ENCODE peak calls at places on chromosomes 16 and 17, in ten cellular contexts. M is left ventricle myocardium inferior, L is IMR-90, N is breast epithelium, R is AG04450, Y is body of pancreas, S is neural progenitor cell, Z is A549, I is HL-60, W is endothelial cell of umbilical vein. O is an unnamed sample.

GRCh38 chr16:16917201-16917600 is 538.3 kb downstream of the NPIPA7 start:
- DNase-seq in M (no peak), L (no peak), N (no peak), R (no peak), Y (no peak), S (no peak), Z (no peak), I (no peak), W (no peak), O (no peak)

GRCh38 chr17:3915642-3916012 is 638 bp downstream of the P2RX1 start:
- DNase-seq in M (no peak), L (no peak), N (no peak), R (no peak), Y (no peak), S (no peak), Z (no peak), I (no peak), W (no peak), O (peak; percentile 73)

GRCh38 chr17:17508641-17509591 is 12.7 kb upstream of the RASD1 start:
- DNase-seq in M (peak; percentile 7), L (no peak), N (no peak), R (no peak), Y (peak; percentile 2), S (no peak), Z (no peak), I (no peak), W (no peak), O (no peak)

GRCh38 chr16:73014768-73015167 is 33.2 kb downstream of the ZFHX3 start:
- DNase-seq in M (no peak), L (no peak), N (no peak), R (no peak), Y (no peak), S (no peak), Z (no peak), I (no peak), W (no peak), O (peak; percentile 58)

GRCh38 chr16:67865318-67865717 is 7.5 kb upstream of the EDC4 start:
- DNase-seq in M (no peak), L (peak; percentile 26), N (no peak), R (no peak), Y (peak; percentile 48), S (peak; percentile 61), Z (peak; percentile 69), I (no peak), W (peak; percentile 40), O (no peak)

GRCh38 chr17:14011740-14012405 is 57.4 kb upstream of the COX10 start:
- DNase-seq in M (peak; percentile 32), L (no peak), N (no peak), R (no peak), Y (peak; percentile 56), S (no peak), Z (no peak), I (no peak), W (no peak), O (no peak)

GRCh38 chr17:39668141-39668924 is at the start of gene PNMT:
- DNase-seq in M (peak; percentile 79), L (peak; percentile 39), N (no peak), R (no peak), Y (peak; percentile 83), S (peak; percentile 92), Z (peak; percentile 84), I (no peak), W (peak; percentile 48), O (no peak)

GRCh38 chr16:90019543-90020259 is 445 bp upstream of the DBNDD1 start:
- DNase-seq in M (no peak), L (peak; percentile 89), N (no peak), R (peak; percentile 53), Y (peak; percentile 74), S (peak; percentile 85), Z (peak; percentile 58), I (no peak), W (peak; percentile 30), O (no peak)

GRCh38 chr17:34386925-34387550 is 24.0 kb upstream of the CCL1 start:
- DNase-seq in M (no peak), L (peak; percentile 46), N (no peak), R (no peak), Y (no peak), S (no peak), Z (no peak), I (no peak), W (peak; percentile 53), O (peak; percentile 72)

GRCh38 chr17:30237296-30238002 is 2.0 kb upstream of the SLC6A4 start:
- DNase-seq in M (no peak), L (no peak), N (no peak), R (no peak), Y (no peak), S (peak; percentile 40), Z (no peak), I (no peak), W (no peak), O (peak; percentile 53)

GRCh38 chr17:52027081-52027480 is 131.4 kb downstream of the CA10 start:
- DNase-seq in M (no peak), L (no peak), N (no peak), R (no peak), Y (no peak), S (no peak), Z (no peak), I (no peak), W (no peak), O (no peak)

GRCh38 chr17:55706808-55707773 is 15.6 kb downstream of the TMEM100 start:
- DNase-seq in M (no peak), L (no peak), N (no peak), R (no peak), Y (no peak), S (peak; percentile 55), Z (no peak), I (no peak), W (no peak), O (no peak)

GRCh38 chr16:27595461-27595860 is 45.5 kb downstream of the KATNIP start:
- DNase-seq in M (no peak), L (no peak), N (no peak), R (no peak), Y (peak; percentile 73), S (no peak), Z (no peak), I (no peak), W (no peak), O (no peak)

GRCh38 chr17:45372325-45372869 is 55.6 kb upstream of the MAP3K14 start:
- DNase-seq in M (no peak), L (peak; percentile 20), N (peak; percentile 45), R (no peak), Y (no peak), S (no peak), Z (peak; percentile 50), I (no peak), W (no peak), O (peak; percentile 70)

GRCh38 chr16:2860826-2861567 is 3.0 kb upstream of the PRSS22 start:
- DNase-seq in M (no peak), L (peak; percentile 28), N (no peak), R (no peak), Y (no peak), S (peak; percentile 54), Z (no peak), I (no peak), W (no peak), O (no peak)

GRCh38 chr17:56835259-56835575 is 1.3 kb downstream of the DGKE start:
- DNase-seq in M (no peak), L (peak; percentile 21), N (no peak), R (no peak), Y (no peak), S (no peak), Z (no peak), I (no peak), W (no peak), O (no peak)
- H3K27ac ChIP-seq in M (peak overlapping the region; percentile 86), L (no peak overlapping the region), N (peak overlapping the region; percentile 83), R (no peak overlapping the region), Y (peak overlapping the region; percentile 88), S (no peak overlapping the region), Z (no peak overlapping the region), I (peak overlapping the region; percentile 15), W (no peak overlapping the region), O (no peak overlapping the region)

DNA sequence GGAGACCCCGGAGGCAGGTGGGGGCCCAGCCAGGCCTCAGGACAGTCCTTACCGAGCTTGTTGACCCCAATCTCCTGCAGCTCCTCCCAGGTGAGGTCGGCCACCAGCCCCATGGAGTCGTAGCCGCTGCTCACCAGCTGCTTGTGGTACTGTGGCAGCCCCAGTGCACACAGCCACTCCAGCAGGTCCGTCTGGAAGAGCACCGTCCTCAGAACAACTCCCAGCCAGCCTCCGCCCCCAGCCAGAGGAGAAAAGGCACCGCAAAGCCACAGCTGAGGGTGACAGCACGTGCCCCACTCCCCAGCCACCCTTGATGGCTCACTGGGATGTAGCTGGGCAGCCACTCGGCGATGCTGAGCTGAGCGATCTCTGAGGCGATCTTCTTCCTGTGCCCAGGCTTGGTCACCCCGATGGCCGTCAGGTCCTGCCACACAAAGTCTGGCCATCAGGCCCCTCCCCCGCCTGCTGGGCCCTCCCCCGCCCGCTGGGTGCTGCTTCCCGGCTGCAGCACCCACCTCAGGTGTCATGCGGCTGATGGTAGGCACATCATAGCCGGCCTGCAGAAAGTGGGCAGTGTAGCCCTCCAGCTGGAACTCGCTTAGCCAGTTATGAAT is 11.9 kb downstream of the CASKIN2 start:
- DNase-seq in M (no peak), L (no peak), N (no peak), R (no peak), Y (no peak), S (no peak), Z (no peak), I (no peak), W (no peak), O (no peak)
- H3K27ac ChIP-seq in M (peak overlapping the region; percentile 42), L (no peak overlapping the region), N (no peak overlapping the region), R (no peak overlapping the region), Y (no peak overlapping the region), S (no peak overlapping the region), Z (no peak overlapping the region), I (no peak overlapping the region), W (no peak overlapping the region), O (peak overlapping the region; percentile 54)

GRCh38 chr16:81696136-81696958 is 82.7 kb upstream of the PLCG2 start:
- DNase-seq in M (no peak), L (no peak), N (no peak), R (no peak), Y (no peak), S (no peak), Z (no peak), I (no peak), W (no peak), O (no peak)
- H3K27ac ChIP-seq in M (no peak overlapping the region), L (no peak overlapping the region), N (peak overlapping the region; percentile 72), R (no peak overlapping the region), Y (no peak overlapping the region), S (peak overlapping the region; percentile 77), Z (peak overlapping the region; percentile 10), I (no peak overlapping the region), W (peak overlapping the region; percentile 98), O (no peak overlapping the region)

GRCh38 chr16:14549789-14550153 is 80.3 kb downstream of the PARN start:
- DNase-seq in M (no peak), L (no peak), N (no peak), R (no peak), Y (peak; percentile 71), S (no peak), Z (no peak), I (no peak), W (peak; percentile 16), O (no peak)

GRCh38 chr16:14553447-14553846 is 76.6 kb downstream of the PARN start:
- DNase-seq in M (no peak), L (no peak), N (no peak), R (no peak), Y (no peak), S (no peak), Z (no peak), I (no peak), W (no peak), O (no peak)

GRCh38 chr16:14545346-14545884 is 84.6 kb downstream of the PARN start:
- DNase-seq in M (no peak), L (no peak), N (no peak), R (no peak), Y (peak; percentile 31), S (no peak), Z (no peak), I (no peak), W (no peak), O (no peak)

GRCh38 chr16:14548933-14549788 is 80.9 kb downstream of the PARN start:
- DNase-seq in M (no peak), L (no peak), N (no peak), R (no peak), Y (peak; percentile 17), S (no peak), Z (no peak), I (no peak), W (peak; percentile 44), O (no peak)
- H3K27ac ChIP-seq in M (peak overlapping the region; percentile 66), L (no peak overlapping the region), N (no peak overlapping the region), R (no peak overlapping the region), Y (peak overlapping the region; percentile 81), S (no peak overlapping the region), Z (peak overlapping the region; percentile 68), I (no peak overlapping the region), W (peak overlapping the region; percentile 36), O (no peak overlapping the region)

O was measured in coronary artery.